ENCODE peak calls at places on chromosome 14, in ten cellular contexts. One of them, this sample, is unnamed.

GRCh38 chr14:94748667-94749347 is 21.1 kb downstream of the GSC start:
- DNase-seq in NB4: peak
- DNase-seq in A549: peak
- DNase-seq in HepG2: peak
- DNase-seq in lower leg skin: no peak
- DNase-seq in stomach: peak
- DNase-seq in body of pancreas: peak
- DNase-seq in transverse colon: peak
- DNase-seq in heart left ventricle: no peak
- DNase-seq in prostate gland: peak
- DNase-seq in this sample: no peak

GRCh38 chr14:28902930-28903329 is 136.3 kb downstream of the FOXG1 start:
- DNase-seq in NB4: no peak
- DNase-seq in A549: no peak
- DNase-seq in HepG2: no peak
- DNase-seq in lower leg skin: no peak
- DNase-seq in stomach: no peak
- DNase-seq in body of pancreas: no peak
- DNase-seq in transverse colon: no peak
- DNase-seq in heart left ventricle: no peak
- DNase-seq in prostate gland: no peak
- DNase-seq in this sample: no peak

GRCh38 chr14:78424311-78424710 is 254.1 kb downstream of the NRXN3 start:
- DNase-seq in NB4: no peak
- DNase-seq in A549: no peak
- DNase-seq in HepG2: no peak
- DNase-seq in lower leg skin: no peak
- DNase-seq in stomach: no peak
- DNase-seq in body of pancreas: no peak
- DNase-seq in transverse colon: no peak
- DNase-seq in heart left ventricle: no peak
- DNase-seq in prostate gland: no peak
- DNase-seq in this sample: no peak

GRCh38 chr14:60327447-60328331 is 78.7 kb downstream of the PPM1A start:
- DNase-seq in NB4: peak
- DNase-seq in A549: no peak
- DNase-seq in HepG2: no peak
- DNase-seq in lower leg skin: no peak
- DNase-seq in stomach: peak
- DNase-seq in body of pancreas: peak
- DNase-seq in transverse colon: peak
- DNase-seq in heart left ventricle: peak
- DNase-seq in prostate gland: peak
- DNase-seq in this sample: no peak

GRCh38 chr14:52327374-52328226 is 13.5 kb downstream of the PTGER2 start:
- DNase-seq in NB4: no peak
- DNase-seq in A549: no peak
- DNase-seq in HepG2: no peak
- DNase-seq in lower leg skin: no peak
- DNase-seq in stomach: no peak
- DNase-seq in body of pancreas: no peak
- DNase-seq in transverse colon: no peak
- DNase-seq in heart left ventricle: no peak
- DNase-seq in prostate gland: no peak
- DNase-seq in this sample: no peak

GRCh38 chr14:67166450-67166853 is 22.8 kb upstream of the GARIN2 start:
- DNase-seq in NB4: peak
- DNase-seq in A549: no peak
- DNase-seq in HepG2: no peak
- DNase-seq in lower leg skin: no peak
- DNase-seq in stomach: no peak
- DNase-seq in body of pancreas: peak
- DNase-seq in transverse colon: peak
- DNase-seq in heart left ventricle: no peak
- DNase-seq in prostate gland: peak
- DNase-seq in this sample: no peak

GRCh38 chr14:56633544-56633943 is 53.9 kb downstream of the TMEM260 start:
- DNase-seq in NB4: no peak
- DNase-seq in A549: no peak
- DNase-seq in HepG2: no peak
- DNase-seq in lower leg skin: no peak
- DNase-seq in stomach: no peak
- DNase-seq in body of pancreas: no peak
- DNase-seq in transverse colon: no peak
- DNase-seq in heart left ventricle: no peak
- DNase-seq in prostate gland: no peak
- DNase-seq in this sample: no peak

GRCh38 chr14:93804654-93805053 is 16.4 kb upstream of the PRIMA1 start:
- DNase-seq in NB4: no peak
- DNase-seq in A549: no peak
- DNase-seq in HepG2: no peak
- DNase-seq in lower leg skin: no peak
- DNase-seq in stomach: no peak
- DNase-seq in body of pancreas: no peak
- DNase-seq in transverse colon: no peak
- DNase-seq in heart left ventricle: no peak
- DNase-seq in prostate gland: no peak
- DNase-seq in this sample: no peak

GRCh38 chr14:84750284-84750683 is 779.7 kb upstream of the FLRT2 start:
- DNase-seq in NB4: no peak
- DNase-seq in A549: no peak
- DNase-seq in HepG2: no peak
- DNase-seq in lower leg skin: no peak
- DNase-seq in stomach: no peak
- DNase-seq in body of pancreas: no peak
- DNase-seq in transverse colon: no peak
- DNase-seq in heart left ventricle: no peak
- DNase-seq in prostate gland: no peak
- DNase-seq in this sample: no peak
- TF ChIP-seq POLR2A in NB4: no peak
- TF ChIP-seq POLR2A in A549: no peak
- TF ChIP-seq POLR2A in HepG2: no peak
- TF ChIP-seq POLR2A in lower leg skin: no peak
- TF ChIP-seq POLR2A in stomach: no peak
- TF ChIP-seq POLR2A in body of pancreas: no peak
- TF ChIP-seq POLR2A in transverse colon: no peak
- TF ChIP-seq POLR2A in heart left ventricle: no peak
- TF ChIP-seq POLR2A in prostate gland: no peak
- TF ChIP-seq POLR2A in this sample: no peak

GRCh38 chr14:100370003-100370402 is 46.9 kb downstream of the SLC25A47 start:
- DNase-seq in NB4: no peak
- DNase-seq in A549: no peak
- DNase-seq in HepG2: no peak
- DNase-seq in lower leg skin: no peak
- DNase-seq in stomach: no peak
- DNase-seq in body of pancreas: no peak
- DNase-seq in transverse colon: no peak
- DNase-seq in heart left ventricle: no peak
- DNase-seq in prostate gland: no peak
- DNase-seq in this sample: no peak
- TF ChIP-seq POLR2A in NB4: no peak
- TF ChIP-seq POLR2A in A549: no peak
- TF ChIP-seq POLR2A in HepG2: no peak
- TF ChIP-seq POLR2A in lower leg skin: no peak
- TF ChIP-seq POLR2A in stomach: no peak
- TF ChIP-seq POLR2A in body of pancreas: no peak
- TF ChIP-seq POLR2A in transverse colon: no peak
- TF ChIP-seq POLR2A in heart left ventricle: no peak
- TF ChIP-seq POLR2A in prostate gland: no peak
- TF ChIP-seq POLR2A in this sample: no peak

GRCh38 chr14:24298892-24299254 is 707 bp downstream of the DHRS1 start:
- DNase-seq in NB4: peak
- DNase-seq in A549: peak
- DNase-seq in HepG2: peak
- DNase-seq in lower leg skin: no peak
- DNase-seq in stomach: no peak
- DNase-seq in body of pancreas: no peak
- DNase-seq in transverse colon: no peak
- DNase-seq in heart left ventricle: peak
- DNase-seq in prostate gland: no peak
- DNase-seq in this sample: peak

GRCh38 chr14:24293525-24293924 is 6.1 kb downstream of the DHRS1 start:
- DNase-seq in NB4: no peak
- DNase-seq in A549: no peak
- DNase-seq in HepG2: no peak
- DNase-seq in lower leg skin: no peak
- DNase-seq in stomach: no peak
- DNase-seq in body of pancreas: no peak
- DNase-seq in transverse colon: no peak
- DNase-seq in heart left ventricle: no peak
- DNase-seq in prostate gland: no peak
- DNase-seq in this sample: no peak

GRCh38 chr14:24299255-24300191 is at the start of the genes DHRS1 and NOP9:
- DNase-seq in NB4: peak
- DNase-seq in A549: peak
- DNase-seq in HepG2: peak
- DNase-seq in lower leg skin: peak
- DNase-seq in stomach: peak
- DNase-seq in body of pancreas: peak
- DNase-seq in transverse colon: peak
- DNase-seq in heart left ventricle: peak
- DNase-seq in prostate gland: peak
- DNase-seq in this sample: peak

GRCh38 chr14:24297190-24297964 is 2.2 kb downstream of the DHRS1 start:
- DNase-seq in NB4: peak
- DNase-seq in A549: peak
- DNase-seq in HepG2: peak
- DNase-seq in lower leg skin: no peak
- DNase-seq in stomach: no peak
- DNase-seq in body of pancreas: no peak
- DNase-seq in transverse colon: no peak
- DNase-seq in heart left ventricle: no peak
- DNase-seq in prostate gland: no peak
- DNase-seq in this sample: no peak

DNA sequence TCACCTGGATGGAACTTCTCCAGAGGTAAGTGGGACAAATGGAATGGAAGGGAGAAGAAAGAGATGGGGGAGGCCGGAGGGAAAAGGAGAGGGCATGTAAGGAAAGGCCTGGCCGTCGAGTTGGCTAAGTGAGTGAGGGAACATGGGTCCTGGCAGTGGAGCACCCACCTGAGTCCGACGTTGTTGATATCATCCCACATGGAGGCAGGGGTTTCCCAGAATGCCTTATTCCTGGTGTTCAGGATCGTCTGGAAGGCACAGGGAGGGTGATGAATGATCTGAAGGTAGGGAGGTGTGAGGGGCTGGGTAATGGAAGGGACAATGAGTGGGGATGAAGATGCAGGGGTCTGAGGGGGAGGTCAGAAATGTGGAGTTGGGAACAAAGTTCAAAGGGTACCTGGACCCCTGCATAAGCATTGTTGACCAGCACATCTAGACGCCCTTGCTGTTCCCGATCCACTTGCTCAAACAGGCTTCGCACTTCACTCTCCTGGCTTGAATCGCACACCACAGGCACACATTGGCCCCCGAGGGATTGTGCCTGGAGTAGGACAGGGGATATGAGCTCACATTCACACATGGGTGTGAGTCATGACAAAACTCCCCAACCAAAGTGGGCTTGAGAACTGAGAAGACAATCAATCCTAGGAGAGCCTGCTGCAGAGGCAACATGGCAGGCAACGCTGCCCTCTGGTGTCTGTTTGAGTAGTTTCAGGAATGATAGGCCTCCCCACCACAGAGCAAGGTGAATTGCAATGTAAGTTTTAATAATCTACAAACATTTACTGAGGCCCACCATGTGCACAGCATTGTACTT is 3.0 kb downstream of the DHRS1 start:
- DNase-seq in NB4: peak
- DNase-seq in A549: peak
- DNase-seq in HepG2: peak
- DNase-seq in lower leg skin: no peak
- DNase-seq in stomach: peak
- DNase-seq in body of pancreas: peak
- DNase-seq in transverse colon: peak
- DNase-seq in heart left ventricle: peak
- DNase-seq in prostate gland: peak
- DNase-seq in this sample: peak
- TF ChIP-seq POLR2A in NB4: no peak
- TF ChIP-seq POLR2A in A549: no peak
- TF ChIP-seq POLR2A in HepG2: no peak
- TF ChIP-seq POLR2A in lower leg skin: no peak
- TF ChIP-seq POLR2A in stomach: no peak
- TF ChIP-seq POLR2A in body of pancreas: no peak
- TF ChIP-seq POLR2A in transverse colon: no peak
- TF ChIP-seq POLR2A in heart left ventricle: no peak
- TF ChIP-seq POLR2A in prostate gland: no peak
- TF ChIP-seq POLR2A in this sample: no peak

GRCh38 chr14:68863610-68864300 is 70.9 kb upstream of the ZFP36L1 start:
- DNase-seq in NB4: no peak
- DNase-seq in A549: no peak
- DNase-seq in HepG2: no peak
- DNase-seq in lower leg skin: no peak
- DNase-seq in stomach: no peak
- DNase-seq in body of pancreas: no peak
- DNase-seq in transverse colon: no peak
- DNase-seq in heart left ventricle: no peak
- DNase-seq in prostate gland: no peak
- DNase-seq in this sample: no peak

GRCh38 chr14:68864301-68864810 is 71.5 kb upstream of the ZFP36L1 start:
- DNase-seq in NB4: peak
- DNase-seq in A549: no peak
- DNase-seq in HepG2: no peak
- DNase-seq in lower leg skin: no peak
- DNase-seq in stomach: no peak
- DNase-seq in body of pancreas: no peak
- DNase-seq in transverse colon: no peak
- DNase-seq in heart left ventricle: no peak
- DNase-seq in prostate gland: no peak
- DNase-seq in this sample: no peak

GRCh38 chr14:68860771-68861170 is 67.9 kb upstream of the ZFP36L1 start:
- DNase-seq in NB4: no peak
- DNase-seq in A549: no peak
- DNase-seq in HepG2: no peak
- DNase-seq in lower leg skin: no peak
- DNase-seq in stomach: no peak
- DNase-seq in body of pancreas: no peak
- DNase-seq in transverse colon: no peak
- DNase-seq in heart left ventricle: no peak
- DNase-seq in prostate gland: no peak
- DNase-seq in this sample: no peak

GRCh38 chr14:68865542-68865941 is 72.7 kb upstream of the ZFP36L1 start:
- DNase-seq in NB4: no peak
- DNase-seq in A549: no peak
- DNase-seq in HepG2: no peak
- DNase-seq in lower leg skin: no peak
- DNase-seq in stomach: no peak
- DNase-seq in body of pancreas: no peak
- DNase-seq in transverse colon: no peak
- DNase-seq in heart left ventricle: no peak
- DNase-seq in prostate gland: no peak
- DNase-seq in this sample: no peak

DNA sequence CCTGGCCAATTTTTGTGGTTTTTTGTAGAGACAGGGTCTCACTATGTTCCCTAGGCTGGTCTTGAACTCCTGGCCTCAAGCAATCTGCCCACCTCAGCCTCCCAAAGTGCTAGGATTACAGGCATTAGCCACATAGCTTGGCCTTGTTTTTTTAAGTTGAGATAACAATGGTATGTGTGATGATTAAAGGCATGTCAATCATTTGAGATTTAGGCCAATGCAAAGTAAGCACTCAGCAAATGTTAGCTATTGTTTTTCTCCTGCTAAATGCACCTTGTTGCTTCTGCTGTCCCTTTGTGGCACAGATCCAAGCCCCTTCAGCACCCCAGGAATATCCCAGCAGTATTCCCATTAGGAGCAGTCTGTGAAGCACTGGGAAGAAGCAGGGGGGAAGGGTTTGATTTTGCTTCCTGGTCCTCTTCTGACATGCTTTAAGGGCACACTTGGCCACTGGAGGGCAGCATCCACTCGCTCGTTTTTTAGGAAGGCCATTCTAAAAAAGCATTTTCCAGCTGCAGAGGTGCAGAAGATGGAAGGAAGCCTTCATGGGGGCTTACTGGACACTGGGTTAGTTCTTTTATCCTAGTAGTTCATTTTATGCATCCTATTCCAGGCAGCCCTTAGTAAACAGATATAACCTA is 70.2 kb upstream of the ZFP36L1 start:
- DNase-seq in NB4: peak
- DNase-seq in A549: peak
- DNase-seq in HepG2: peak
- DNase-seq in lower leg skin: peak
- DNase-seq in stomach: peak
- DNase-seq in body of pancreas: peak
- DNase-seq in transverse colon: peak
- DNase-seq in heart left ventricle: peak
- DNase-seq in prostate gland: peak
- DNase-seq in this sample: peak
- TF ChIP-seq POLR2A in NB4: no peak
- TF ChIP-seq POLR2A in A549: no peak
- TF ChIP-seq POLR2A in HepG2: no peak
- TF ChIP-seq POLR2A in lower leg skin: no peak
- TF ChIP-seq POLR2A in stomach: no peak
- TF ChIP-seq POLR2A in body of pancreas: no peak
- TF ChIP-seq POLR2A in transverse colon: no peak
- TF ChIP-seq POLR2A in heart left ventricle: no peak
- TF ChIP-seq POLR2A in prostate gland: no peak
- TF ChIP-seq POLR2A in this sample: no peak

This sample was measured in H54.